ENCODE peak calls at places on chromosome 15, in eight cellular contexts. D is lower lobe of right lung; P is NCI-H2081; E is osteocyte; S is AG20443; H is stimulated activated CD4-positive, alpha-beta T cell treated with anti-CD3 and anti-CD28 coated beads, Interleukin-2, amount 100 ng/mL, for 24 hours; F is RKO; V is GM06990. I is an unnamed sample.

GRCh38 chr15:99998661-99999101 is 265.4 kb upstream of the LYSMD4 start:
- DNase-seq in D (no peak), P (no peak), E (no peak), S (no peak), H (no peak), F (no peak), V (no peak), I (no peak)

GRCh38 chr15:25234831-25235230 is 204.0 kb downstream of the UBE3A start:
- DNase-seq in D (no peak), P (no peak), E (no peak), S (no peak), H (no peak), F (no peak), V (no peak), I (no peak)

GRCh38 chr15:41487802-41488201 is 5.9 kb upstream of the ITPKA start:
- DNase-seq in D (no peak), P (no peak), E (no peak), S (no peak), H (peak), F (no peak), V (no peak), I (no peak)

GRCh38 chr15:84979651-84980050 is 2.0 kb upstream of the PDE8A start:
- DNase-seq in D (peak), P (no peak), E (no peak), S (no peak), H (no peak), F (no peak), V (no peak), I (no peak)

GRCh38 chr15:60695713-60696522 is 217.0 kb upstream of the ICE2 start:
- DNase-seq in D (no peak), P (no peak), E (no peak), S (no peak), H (peak), F (peak), V (no peak), I (no peak)

GRCh38 chr15:52115598-52116427 is 3.2 kb upstream of the BCL2L10 start:
- DNase-seq in D (no peak), P (no peak), E (no peak), S (no peak), H (no peak), F (no peak), V (no peak), I (no peak)

GRCh38 chr15:91891788-91892187 is 38.3 kb downstream of the SLCO3A1 start:
- DNase-seq in D (no peak), P (peak), E (no peak), S (no peak), H (no peak), F (no peak), V (no peak), I (no peak)

GRCh38 chr15:33955945-33956344 is 12.4 kb upstream of the CHRM5 start:
- DNase-seq in D (no peak), P (peak), E (no peak), S (no peak), H (no peak), F (no peak), V (no peak), I (no peak)

GRCh38 chr15:85583404-85584390 is 203.3 kb downstream of the AKAP13 start:
- DNase-seq in D (peak), P (no peak), E (no peak), S (no peak), H (no peak), F (peak), V (peak), I (peak)